ENCODE peak calls at places on chromosome 7, in four cellular contexts. P is activated CD8-positive, alpha-beta memory T cell treated with anti-CD3 and anti-CD28 coated beads, Interleukin-2, amount 50 U/mL, for 4 hours; U is LoVo; S is neural crest cell. C is an unnamed sample.

GRCh38 chr7:6576024-6576866 is 1.0 kb upstream of the ZDHHC4 start:
- DNase-seq in P (no peak), U (no peak), S (no peak), C (no peak)

GRCh38 chr7:157409149-157409752 is 72.4 kb downstream of the DNAJB6 start:
- DNase-seq in P (no peak), U (no peak), S (no peak), C (no peak)

GRCh38 chr7:518630-519428 is 817 bp downstream of the PDGFA start:
- DNase-seq in P (peak), U (peak), S (peak), C (peak)

GRCh38 chr7:51430480-51431086 is 114.0 kb upstream of the COBL start:
- DNase-seq in U (peak), P (peak), S (peak), C (peak)

GRCh38 chr7:83162402-83163256 is at the start of gene PCLO:
- DNase-seq in P (peak), U (peak), S (peak), C (peak)

GRCh38 chr7:27163776-27164380 is 1.5 kb downstream of the HOXA9 start:
- DNase-seq in U (peak), S (no peak), P (peak), C (peak)

GRCh38 chr7:99422091-99422624 is 13.4 kb downstream of the BUD31 start:
- DNase-seq in S (no peak), U (no peak), P (no peak), C (no peak)

GRCh38 chr7:44633254-44634186 is 27.1 kb downstream of the OGDH start:
- DNase-seq in S (no peak), P (peak), U (peak), C (peak)

GRCh38 chr7:29613100-29613499 is 49.5 kb downstream of the PRR15 start:
- DNase-seq in S (no peak), U (no peak), P (no peak), C (no peak)

GRCh38 chr7:4045975-4046374 is 636.1 kb upstream of the FOXK1 start:
- DNase-seq in S (no peak), U (no peak), P (no peak), C (no peak)

GRCh38 chr7:4650471-4651047 is 31.5 kb upstream of the FOXK1 start:
- DNase-seq in S (peak), U (no peak), P (no peak), C (no peak)

GRCh38 chr7:24788956-24789576 is 31.8 kb upstream of the GSDME start:
- DNase-seq in P (no peak), S (no peak), U (no peak), C (no peak)

GRCh38 chr7:31550432-31550831 is 36.5 kb downstream of the ITPRID1 start:
- DNase-seq in S (no peak), U (no peak), P (no peak), C (no peak)

GRCh38 chr7:107964510-107964909 is 38.5 kb downstream of the LAMB1 start:
- DNase-seq in P (no peak), U (no peak), S (no peak), C (no peak)

GRCh38 chr7:106217089-106217542 is 67.7 kb downstream of the NAMPT start:
- DNase-seq in P (no peak), S (no peak), U (peak), C (peak)

GRCh38 chr7:159143780-159144755 is 599 bp downstream of the VIPR2 start:
- DNase-seq in U (no peak), P (no peak), S (no peak), C (no peak)

GRCh38 chr7:94206295-94206694 is 188.4 kb upstream of the COL1A2 start:
- DNase-seq in S (no peak), U (no peak), P (no peak), C (no peak)

GRCh38 chr7:131544449-131545425 is 11.7 kb downstream of the PODXL start:
- DNase-seq in S (no peak), P (no peak), U (no peak), C (peak)

GRCh38 chr7:26593405-26593804 is 271.0 kb downstream of the SKAP2 start:
- DNase-seq in P (no peak), S (no peak), U (no peak), C (no peak)

GRCh38 chr7:24882989-24883631 is 96.9 kb downstream of the OSBPL3 start:
- DNase-seq in S (no peak), P (no peak), U (no peak), C (no peak)

C was measured in SW480.